ENCODE peak calls at places on chromosomes 13 and 19, in seven cellular contexts. A, M, B, O, N, I and G are unnamed samples.

GRCh38 chr13:97809576-97809975 is 143.9 kb upstream of the IPO5 start:
- DNase-seq in A (no peak), M (no peak), B (no peak), O (no peak), N (no peak), I (no peak), G (no peak)

GRCh38 chr13:41552031-41552430 is 94.7 kb downstream of the RGCC start:
- DNase-seq in A (no peak), M (no peak), B (no peak), O (no peak), N (peak), I (no peak), G (no peak)

GRCh38 chr13:99687728-99688397 is 186.6 kb downstream of the TM9SF2 start:
- DNase-seq in A (peak), M (no peak), B (no peak), O (no peak), N (peak), I (no peak), G (no peak)

GRCh38 chr13:83819156-83819555 is 63.1 kb downstream of the SLITRK1 start:
- DNase-seq in A (no peak), M (no peak), B (no peak), O (no peak), N (no peak), I (no peak), G (no peak)

GRCh38 chr19:8307400-8307964 is 676 bp downstream of the CD320 start:
- DNase-seq in A (peak), M (peak), B (no peak), O (no peak), N (no peak), I (no peak), G (peak)

GRCh38 chr19:49114630-49115363 is 627 bp downstream of the LIN7B start:
- DNase-seq in A (peak), M (peak), B (peak), O (peak), N (peak), I (no peak), G (peak)

GRCh38 chr19:3178973-3179738 is 587 bp downstream of the S1PR4 start:
- DNase-seq in A (no peak), M (no peak), B (peak), O (no peak), N (no peak), I (no peak), G (no peak)

GRCh38 chr13:49057176-49057575 is 81.5 kb downstream of the FNDC3A start:
- DNase-seq in A (no peak), M (no peak), B (no peak), O (no peak), N (no peak), I (no peak), G (no peak)

GRCh38 chr13:66689628-66690027 is 540.5 kb downstream of the PCDH9 start:
- DNase-seq in A (peak), M (no peak), B (no peak), O (no peak), N (peak), I (no peak), G (no peak)

GRCh38 chr13:35675651-35676050 is 199.2 kb upstream of the MAB21L1 start:
- DNase-seq in A (no peak), M (no peak), B (no peak), O (no peak), N (peak), I (no peak), G (no peak)

GRCh38 chr13:78604782-78605611 is 1.6 kb upstream of the POU4F1 start:
- DNase-seq in A (peak), M (no peak), B (no peak), O (no peak), N (peak), I (no peak), G (no peak)

GRCh38 chr13:46345400-46345799 is 41.7 kb downstream of the RUBCNL start:
- DNase-seq in A (no peak), M (no peak), B (no peak), O (no peak), N (no peak), I (no peak), G (no peak)

GRCh38 chr19:29851769-29852521 is 40.2 kb downstream of the CCNE1 start:
- DNase-seq in A (no peak), M (no peak), B (peak), O (no peak), N (no peak), I (no peak), G (no peak)

GRCh38 chr19:46478356-46478986 is 7.1 kb upstream of the PNMA8A start:
- DNase-seq in A (peak), M (no peak), B (no peak), O (no peak), N (peak), I (no peak), G (no peak)

GRCh38 chr13:56396318-56396717 is 744.4 kb upstream of the PRR20A start:
- DNase-seq in A (peak), M (no peak), B (no peak), O (no peak), N (no peak), I (no peak), G (no peak)

GRCh38 chr13:90311929-90312328 is 1035.6 kb upstream of the MIR17HG start:
- DNase-seq in A (no peak), M (no peak), B (no peak), O (no peak), N (no peak), I (no peak), G (no peak)

GRCh38 chr13:19845758-19846157 is 17.7 kb downstream of the ZMYM5 start:
- DNase-seq in A (no peak), M (no peak), B (no peak), O (peak), N (no peak), I (no peak), G (no peak)